ENCODE peak calls at places on chromosomes 13 and 19, in nine cellular contexts. G is mucosa of descending colon, T is NCI-H2081, L is GM04503, V is Kasumi-1, X is left ventricle myocardium inferior, Z is RPMI8226, D is posterior vena cava, A is hypothalamus. B is an unnamed sample.
A peak's percentile ranks its signal among the peaks of the same experiment; 100 is the strongest.

GRCh38 chr13:109764474-109765292 is 21.7 kb downstream of the IRS2 start:
- DNase-seq in G (no peak), T (no peak), L (no peak), V (peak; percentile 31), X (no peak), Z (no peak), D (no peak), A (no peak), B (no peak)

GRCh38 chr13:44629465-44630183 is 53.5 kb upstream of the TSC22D1 start:
- DNase-seq in G (no peak), T (no peak), L (peak; percentile 81), V (no peak), X (no peak), Z (no peak), D (no peak), A (no peak), B (no peak)

GRCh38 chr13:30759748-30760147 is 24.4 kb downstream of the ALOX5AP start:
- DNase-seq in G (no peak), T (no peak), L (no peak), V (no peak), X (no peak), Z (no peak), D (no peak), A (no peak), B (no peak)

GRCh38 chr19:42246143-42246868 is 3.9 kb upstream of the GSK3A start:
- DNase-seq in G (peak; percentile 73), T (peak; percentile 68), L (no peak), V (peak; percentile 18), X (peak; percentile 75), Z (no peak), D (peak; percentile 92), A (peak; percentile 41), B (peak; percentile 65)

GRCh38 chr19:2478324-2478755 is 2.4 kb downstream of the GADD45B start:
- DNase-seq in G (peak; percentile 80), T (no peak), L (no peak), V (peak; percentile 92), X (peak; percentile 61), Z (peak; percentile 81), D (peak; percentile 88), A (peak; percentile 21), B (peak; percentile 86)

GRCh38 chr19:8041553-8041952 is 11.0 kb upstream of the CCL25 start:
- DNase-seq in G (no peak), T (no peak), L (no peak), V (no peak), X (no peak), Z (peak; percentile 19), D (peak; percentile 31), A (no peak), B (no peak)

GRCh38 chr13:45537506-45537905 is 72.8 kb downstream of the COG3 start:
- DNase-seq in G (no peak), T (no peak), L (no peak), V (no peak), X (no peak), Z (no peak), D (no peak), A (no peak), B (no peak)

GRCh38 chr13:24270639-24271131 is 38.7 kb upstream of the C1QTNF9 start:
- DNase-seq in G (peak; percentile 72), T (no peak), L (no peak), V (no peak), X (peak; percentile 65), Z (peak; percentile 48), D (peak; percentile 92), A (peak; percentile 62), B (peak; percentile 83)

GRCh38 chr13:39159393-39159792 is 121.1 kb downstream of the NHLRC3 start:
- DNase-seq in G (no peak), T (peak; percentile 77), L (no peak), V (no peak), X (no peak), Z (no peak), D (no peak), A (no peak), B (no peak)

GRCh38 chr19:50465986-50466771 is 10.1 kb upstream of the EMC10 start:
- DNase-seq in G (peak; percentile 79), T (no peak), L (no peak), V (no peak), X (no peak), Z (peak; percentile 97), D (no peak), A (no peak), B (peak; percentile 79)

GRCh38 chr13:64482373-64482772 is 2747.8 kb downstream of the PCDH9 start:
- DNase-seq in G (no peak), T (no peak), L (no peak), V (no peak), X (no peak), Z (no peak), D (no peak), A (no peak), B (no peak)

GRCh38 chr19:51107406-51108065 is 673 bp downstream of the CTU1 start:
- DNase-seq in G (no peak), T (no peak), L (no peak), V (peak; percentile 18), X (no peak), Z (peak; percentile 41), D (no peak), A (no peak), B (no peak)

GRCh38 chr13:102580552-102581169 is 16.1 kb upstream of the TPP2 start:
- DNase-seq in G (no peak), T (peak; percentile 42), L (no peak), V (peak; percentile 86), X (no peak), Z (peak; percentile 66), D (no peak), A (no peak), B (no peak)

GRCh38 chr19:28519950-28520861 is 692.7 kb downstream of the UQCRFS1 start:
- DNase-seq in G (no peak), T (no peak), L (no peak), V (no peak), X (no peak), Z (no peak), D (peak; percentile 89), A (no peak), B (no peak)

GRCh38 chr13:95441326-95441725 is 111.2 kb upstream of the CLDN10 start:
- DNase-seq in G (no peak), T (no peak), L (no peak), V (no peak), X (no peak), Z (no peak), D (no peak), A (no peak), B (no peak)

GRCh38 chr13:109693213-109693612 is 93.2 kb downstream of the IRS2 start:
- DNase-seq in G (no peak), T (no peak), L (no peak), V (no peak), X (no peak), Z (no peak), D (no peak), A (no peak), B (no peak)

GRCh38 chr19:55483681-55484361 is 1.2 kb upstream of the NAT14 start:
- DNase-seq in G (no peak), T (no peak), L (no peak), V (no peak), X (no peak), Z (no peak), D (no peak), A (no peak), B (no peak)

GRCh38 chr19:42254850-42255765 is at the start of gene ERF:
- DNase-seq in G (peak; percentile 98), T (peak; percentile 86), L (no peak), V (peak; percentile 73), X (peak; percentile 95), Z (peak; percentile 89), D (peak; percentile 98), A (peak; percentile 69), B (peak; percentile 95)

GRCh38 chr13:98784666-98785065 is 32.2 kb upstream of the SLC15A1 start:
- DNase-seq in G (no peak), T (no peak), L (no peak), V (no peak), X (no peak), Z (no peak), D (no peak), A (no peak), B (no peak)

GRCh38 chr19:39238944-39239343 is 5.9 kb downstream of the IFNL3 start:
- DNase-seq in G (no peak), T (no peak), L (no peak), V (no peak), X (no peak), Z (no peak), D (no peak), A (no peak), B (no peak)

GRCh38 chr13:93450226-93450625 is 223.6 kb downstream of the GPC6 start:
- DNase-seq in G (no peak), T (no peak), L (peak; percentile 31), V (no peak), X (no peak), Z (no peak), D (no peak), A (no peak), B (no peak)

GRCh38 chr13:20815469-20815868 is 41.7 kb upstream of the EEF1AKMT1 start:
- DNase-seq in G (no peak), T (no peak), L (no peak), V (no peak), X (no peak), Z (no peak), D (no peak), A (no peak), B (no peak)

GRCh38 chr13:85970727-85971126 is 171.5 kb upstream of the SLITRK6 start:
- DNase-seq in G (no peak), T (no peak), L (no peak), V (peak; percentile 49), X (no peak), Z (no peak), D (no peak), A (no peak), B (no peak)

GRCh38 chr13:114099191-114099590 is 33.2 kb downstream of the RASA3 start:
- DNase-seq in G (peak; percentile 55), T (no peak), L (peak; percentile 87), V (no peak), X (peak; percentile 83), Z (no peak), D (peak; percentile 95), A (no peak), B (peak; percentile 45)

GRCh38 chr19:5309438-5310204 is 31.0 kb downstream of the PTPRS start:
- DNase-seq in G (no peak), T (no peak), L (no peak), V (no peak), X (no peak), Z (no peak), D (no peak), A (no peak), B (no peak)

GRCh38 chr13:38690231-38690630 is 3.4 kb downstream of the FREM2 start:
- DNase-seq in G (no peak), T (no peak), L (no peak), V (no peak), X (no peak), Z (no peak), D (no peak), A (no peak), B (no peak)

GRCh38 chr19:17575871-17576757 is 20.7 kb downstream of the COLGALT1 start:
- DNase-seq in G (no peak), T (no peak), L (no peak), V (no peak), X (no peak), Z (no peak), D (no peak), A (no peak), B (no peak)

GRCh38 chr19:8491574-8491973 is 10.9 kb downstream of the PRAM1 start:
- DNase-seq in G (no peak), T (no peak), L (no peak), V (no peak), X (no peak), Z (no peak), D (no peak), A (no peak), B (no peak)

GRCh38 chr19:55459551-55459949 is 1.9 kb downstream of the ISOC2 start:
- DNase-seq in G (no peak), T (no peak), L (no peak), V (no peak), X (no peak), Z (no peak), D (no peak), A (no peak), B (no peak)

GRCh38 chr19:28303502-28303901 is 909.4 kb downstream of the UQCRFS1 start:
- DNase-seq in G (no peak), T (no peak), L (no peak), V (no peak), X (no peak), Z (no peak), D (no peak), A (no peak), B (no peak)

GRCh38 chr13:98293570-98294142 is 116.6 kb upstream of the RNF113B start:
- DNase-seq in G (no peak), T (no peak), L (no peak), V (no peak), X (no peak), Z (no peak), D (no peak), A (no peak), B (no peak)